ENCODE peak calls at places on chromosomes 16 and 17, in ten cellular contexts. Y is mesothelial cell of epicardium; S is stimulated activated CD8-positive, alpha-beta memory T cell treated with anti-CD3 and anti-CD28 coated beads, Interleukin-7, amount 100 ng/mL, for 24 hours; E is H54; F is SJCRH30; J is left ventricle myocardium inferior; N is WERI-Rb-1; K is activated T-cell treated with anti-CD3 and anti-CD28 coated beads, Interleukin-2, amount 50 U/mL, for 4 hours; U is COR-L47; I is NCI-H1694. D is an unnamed sample.

GRCh38 chr17:5539286-5539685 is 45.0 kb downstream of the NLRP1 start:
- DNase-seq in N (no peak), Y (no peak), I (no peak), K (no peak), F (no peak), E (no peak), J (no peak), U (no peak), S (no peak), D (no peak)

GRCh38 chr16:6964679-6965078 is 368.0 kb upstream of the RBFOX1 start:
- DNase-seq in F (no peak), K (no peak), E (no peak), U (no peak), J (no peak), I (no peak), S (no peak), Y (no peak), N (peak), D (no peak)

GRCh38 chr16:89013692-89014455 is 36.9 kb upstream of the CBFA2T3 start:
- DNase-seq in Y (no peak), J (peak), I (no peak), F (no peak), K (no peak), E (no peak), N (no peak), U (no peak), S (no peak), D (no peak)

GRCh38 chr16:87297407-87297806 is 19.8 kb downstream of the C16orf95 start:
- DNase-seq in E (no peak), K (no peak), U (no peak), N (no peak), Y (no peak), S (no peak), F (no peak), J (no peak), I (no peak), D (no peak)

GRCh38 chr17:17435323-17435722 is 41.5 kb upstream of the MED9 start:
- DNase-seq in F (no peak), N (no peak), K (no peak), E (no peak), S (no peak), J (no peak), I (no peak), U (no peak), Y (no peak), D (no peak)

GRCh38 chr17:8371786-8372185 is 4.7 kb downstream of the KRABD2 start:
- DNase-seq in Y (no peak), U (no peak), J (no peak), E (no peak), K (no peak), F (peak), S (no peak), I (no peak), N (peak), D (no peak)

GRCh38 chr17:82281502-82282238 is 8.2 kb upstream of the CSNK1D start:
- DNase-seq in J (no peak), I (no peak), N (no peak), U (no peak), S (no peak), E (peak), K (peak), Y (no peak), F (no peak), D (no peak)

GRCh38 chr17:7631398-7632380 is 1.8 kb downstream of the SHBG start:
- DNase-seq in I (no peak), N (no peak), S (no peak), F (no peak), E (no peak), U (no peak), J (peak), K (no peak), Y (no peak), D (no peak)